ENCODE peak calls at places on chromosomes 3 and 15, in nine cellular contexts. R is stimulated activated CD8-positive, alpha-beta memory T cell treated with anti-CD3 and anti-CD28 coated beads, Interleukin-7, amount 100 ng/mL, for 24 hours; O is NCI-H774; S is LoVo; A is NCI-H1694 treated with DMSO at 0.1 percent for 48 hours; Z is dermis microvascular lymphatic vessel endothelial cell; J is T-helper 9 cell; P is mucosa of descending colon; U is T-helper 1 cell. M is an unnamed sample.

GRCh38 chr3:22555753-22556152 is 647.4 kb upstream of the UBE2E2 start:
- DNase-seq in R (no peak), O (peak), S (no peak), A (no peak), Z (no peak), J (no peak), P (no peak), U (no peak), M (no peak)

GRCh38 chr15:41967506-41968206 is 4.7 kb downstream of the EHD4 start:
- DNase-seq in R (no peak), O (no peak), S (no peak), A (no peak), Z (no peak), J (no peak), P (peak), U (no peak), M (peak)

GRCh38 chr15:43067717-43068461 is 37.9 kb downstream of the UBR1 start:
- DNase-seq in R (no peak), O (no peak), S (no peak), A (no peak), Z (no peak), J (no peak), P (no peak), U (no peak), M (peak)

GRCh38 chr15:84749111-84749991 is 959 bp downstream of the ZNF592 start:
- DNase-seq in R (no peak), O (no peak), S (peak), A (no peak), Z (no peak), J (peak), P (peak), U (no peak), M (peak)

GRCh38 chr3:124412642-124413041 is 317.6 kb upstream of the UMPS start:
- DNase-seq in R (no peak), O (no peak), S (no peak), A (no peak), Z (no peak), J (no peak), P (no peak), U (no peak), M (no peak)

GRCh38 chr3:185968168-185968567 is 30.4 kb upstream of the TRA2B start:
- DNase-seq in R (no peak), O (no peak), S (no peak), A (no peak), Z (no peak), J (no peak), P (no peak), U (no peak), M (no peak)

GRCh38 chr15:74826911-74827310 is 484 bp downstream of the CPLX3 start:
- DNase-seq in R (no peak), O (no peak), S (no peak), A (no peak), Z (no peak), J (no peak), P (no peak), U (no peak), M (no peak)

GRCh38 chr3:112973325-112974177 is 1.4 kb downstream of the CD200R1 start:
- DNase-seq in R (no peak), O (no peak), S (no peak), A (no peak), Z (no peak), J (no peak), P (peak), U (no peak), M (no peak)

GRCh38 chr3:2802429-2802828 is 307.7 kb downstream of the IL5RA start:
- DNase-seq in R (no peak), O (no peak), S (no peak), A (no peak), Z (no peak), J (no peak), P (no peak), U (no peak), M (no peak)

GRCh38 chr15:86040360-86041095 is 39.1 kb upstream of the AGBL1 start:
- DNase-seq in R (no peak), O (no peak), S (no peak), A (no peak), Z (no peak), J (no peak), P (no peak), U (no peak), M (no peak)

GRCh38 chr3:184259878-184260570 is 1.3 kb downstream of the CAMK2N2 start:
- DNase-seq in R (no peak), O (peak), S (peak), A (no peak), Z (no peak), J (peak), P (peak), U (no peak), M (no peak)

GRCh38 chr3:14284694-14285404 is 106.2 kb downstream of the LSM3 start:
- DNase-seq in R (no peak), O (no peak), S (no peak), A (no peak), Z (no peak), J (no peak), P (no peak), U (no peak), M (no peak)

GRCh38 chr3:5197470-5198312 is 10.2 kb downstream of the EDEM1 start:
- DNase-seq in R (no peak), O (no peak), S (no peak), A (no peak), Z (no peak), J (no peak), P (no peak), U (no peak), M (peak)

GRCh38 chr3:141246224-141246957 is 14.8 kb downstream of the PXYLP1 start:
- DNase-seq in R (no peak), O (no peak), S (no peak), A (no peak), Z (no peak), J (no peak), P (no peak), U (no peak), M (no peak)

GRCh38 chr3:125141596-125142417 is 70.7 kb downstream of the SLC12A8 start:
- DNase-seq in R (peak), O (no peak), S (no peak), A (no peak), Z (no peak), J (peak), P (peak), U (no peak), M (no peak)

GRCh38 chr15:35309886-35310285 is 224.8 kb upstream of the NANOGP8 start:
- DNase-seq in R (no peak), O (no peak), S (no peak), A (no peak), Z (no peak), J (no peak), P (no peak), U (no peak), M (peak)

GRCh38 chr3:119825820-119826219 is 43.9 kb downstream of the NR1I2 start:
- DNase-seq in R (no peak), O (no peak), S (no peak), A (no peak), Z (no peak), J (no peak), P (no peak), U (no peak), M (no peak)

GRCh38 chr15:48510976-48511375 is 134.5 kb downstream of the FBN1 start:
- DNase-seq in R (no peak), O (no peak), S (no peak), A (no peak), Z (no peak), J (no peak), P (no peak), U (no peak), M (peak)

GRCh38 chr15:36335211-36335610 is 244.2 kb upstream of the CDIN1 start:
- DNase-seq in R (no peak), O (no peak), S (no peak), A (no peak), Z (no peak), J (no peak), P (no peak), U (no peak), M (no peak)

M was measured in astrocyte.